ENCODE peak calls at places on chromosomes 12 and 14, in eight cellular contexts. I is astrocyte of the cerebellum; A is Peyer's patch; R is upper lobe of right lung; J is CD4-positive, CD25-positive, alpha-beta regulatory T cell; U is thoracic aorta; P is colonic mucosa; D is thyroid gland. E is an unnamed sample.

GRCh38 chr12:102957339-102958050 is at the start of gene ASCL1:
- DNase-seq in I (no peak), A (no peak), R (no peak), J (peak), U (no peak), P (no peak), D (no peak), E (no peak)

GRCh38 chr12:124177276-124177950 is 117.5 kb upstream of the RFLNA start:
- DNase-seq in I (no peak), A (no peak), R (no peak), J (no peak), U (no peak), P (no peak), D (no peak), E (no peak)

GRCh38 chr14:82180057-82180620 is 646.5 kb upstream of the SEL1L start:
- DNase-seq in I (no peak), A (no peak), R (no peak), J (no peak), U (no peak), P (no peak), D (no peak), E (no peak)

GRCh38 chr14:74018704-74019407 is at the start of the genes BBOF1 and ENTPD5:
- DNase-seq in I (peak), A (peak), R (peak), J (peak), U (peak), P (peak), D (peak), E (peak)

GRCh38 chr12:57242691-57243454 is 8.1 kb downstream of the STAC3 start:
- DNase-seq in I (no peak), A (peak), R (peak), J (peak), U (no peak), P (peak), D (peak), E (peak)

GRCh38 chr12:12720637-12721250 is 3.6 kb downstream of the CDKN1B start:
- DNase-seq in I (no peak), A (no peak), R (no peak), J (peak), U (no peak), P (no peak), D (no peak), E (no peak)

GRCh38 chr12:6890789-6891624 is 13.6 kb upstream of the LRRC23 start:
- DNase-seq in I (peak), A (peak), R (peak), J (peak), U (peak), P (peak), D (peak), E (peak)

GRCh38 chr12:62891805-62892549 is 43.0 kb downstream of the PPM1H start:
- DNase-seq in I (no peak), A (no peak), R (no peak), J (no peak), U (no peak), P (no peak), D (no peak), E (no peak)

DNA sequence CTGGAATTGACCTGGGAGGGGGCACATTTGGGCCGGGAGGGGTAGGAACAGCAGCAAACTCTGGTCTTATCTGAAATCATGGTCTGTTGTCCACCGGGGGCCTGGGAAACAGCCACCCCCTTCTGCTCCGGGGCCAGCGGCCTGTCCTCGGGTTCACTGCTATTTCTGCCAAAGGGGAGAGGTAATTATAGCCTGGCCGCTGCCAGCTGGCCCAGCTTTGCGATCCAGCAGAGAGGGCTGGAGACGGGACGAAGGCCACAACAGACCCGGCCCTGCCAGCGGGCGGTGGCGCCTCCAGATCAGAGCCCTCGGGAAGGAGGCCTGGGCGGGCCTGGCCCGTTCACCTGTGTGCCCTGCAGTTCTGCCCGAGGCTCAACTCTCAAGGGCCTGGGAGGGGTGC is at the start of gene C14orf180:
- DNase-seq in I (no peak), A (peak), R (no peak), J (no peak), U (no peak), P (no peak), D (peak), E (no peak)
- H3K4me3 ChIP-seq in I (no peak), A (no peak), R (no peak), J (no peak), U (peak), P (no peak), D (no peak), E (no peak)

GRCh38 chr12:65740506-65740872 is 83.8 kb upstream of the HMGA2 start:
- DNase-seq in I (no peak), A (no peak), R (no peak), J (no peak), U (no peak), P (no peak), D (no peak), E (no peak)
- H3K4me3 ChIP-seq in I (no peak), A (no peak), R (no peak), J (no peak), U (no peak), P (peak), D (no peak), E (no peak)

DNA sequence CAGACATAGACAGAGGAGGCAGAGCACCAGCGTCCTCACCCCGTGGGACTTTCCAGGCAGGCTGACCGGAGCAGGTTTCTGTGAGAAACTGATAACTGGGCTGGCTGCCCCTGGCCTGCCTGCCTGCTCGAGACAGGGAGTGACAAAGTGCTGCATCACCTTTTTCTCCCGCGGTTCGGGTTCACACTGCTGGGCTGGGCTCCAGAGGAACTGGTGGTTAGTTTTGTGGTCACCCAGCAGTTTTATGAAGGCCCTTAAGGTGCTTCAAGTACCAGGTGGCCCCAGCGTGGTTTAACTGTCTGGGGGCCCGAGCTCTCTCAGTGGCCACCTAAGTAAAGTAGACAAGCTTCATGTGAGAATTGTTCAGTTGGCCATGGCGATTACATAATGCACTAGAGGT is 1073.6 kb downstream of the BCL11B start:
- DNase-seq in I (no peak), A (no peak), R (no peak), J (peak), U (no peak), P (no peak), D (no peak), E (no peak)
- H3K4me3 ChIP-seq in I (no peak), A (no peak), R (no peak), J (peak), U (no peak), P (no peak), D (no peak), E (no peak)

GRCh38 chr12:106582264-106582591 is 576 bp upstream of the RFX4 start:
- DNase-seq in I (no peak), A (no peak), R (no peak), J (no peak), U (no peak), P (no peak), D (no peak), E (no peak)
- H3K4me3 ChIP-seq in I (no peak), A (no peak), R (no peak), J (no peak), U (peak), P (no peak), D (peak), E (no peak)

DNA sequence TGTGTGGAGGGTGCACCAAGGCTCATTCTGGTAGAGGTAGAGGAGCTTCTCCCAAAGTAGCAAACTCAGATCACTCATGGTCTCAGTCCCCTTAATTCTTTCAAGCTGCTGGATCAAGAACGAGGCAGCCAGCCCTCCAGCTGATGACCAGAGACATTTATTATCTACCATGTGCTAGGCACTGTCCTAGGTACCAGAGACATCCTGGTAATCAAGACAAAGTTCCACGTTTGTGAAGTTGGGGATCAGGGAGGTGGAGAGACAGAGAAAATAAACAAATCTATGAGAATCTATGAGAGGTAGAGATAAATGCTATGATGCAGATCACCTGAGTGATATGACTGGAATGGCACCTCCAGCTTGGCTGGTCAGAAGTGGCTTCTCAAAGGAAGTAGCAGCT is 130.2 kb downstream of the CRADD start:
- DNase-seq in I (no peak), A (no peak), R (no peak), J (no peak), U (no peak), P (no peak), D (no peak), E (no peak)
- H3K4me3 ChIP-seq in I (no peak), A (no peak), R (no peak), J (no peak), U (no peak), P (no peak), D (no peak), E (no peak)

DNA sequence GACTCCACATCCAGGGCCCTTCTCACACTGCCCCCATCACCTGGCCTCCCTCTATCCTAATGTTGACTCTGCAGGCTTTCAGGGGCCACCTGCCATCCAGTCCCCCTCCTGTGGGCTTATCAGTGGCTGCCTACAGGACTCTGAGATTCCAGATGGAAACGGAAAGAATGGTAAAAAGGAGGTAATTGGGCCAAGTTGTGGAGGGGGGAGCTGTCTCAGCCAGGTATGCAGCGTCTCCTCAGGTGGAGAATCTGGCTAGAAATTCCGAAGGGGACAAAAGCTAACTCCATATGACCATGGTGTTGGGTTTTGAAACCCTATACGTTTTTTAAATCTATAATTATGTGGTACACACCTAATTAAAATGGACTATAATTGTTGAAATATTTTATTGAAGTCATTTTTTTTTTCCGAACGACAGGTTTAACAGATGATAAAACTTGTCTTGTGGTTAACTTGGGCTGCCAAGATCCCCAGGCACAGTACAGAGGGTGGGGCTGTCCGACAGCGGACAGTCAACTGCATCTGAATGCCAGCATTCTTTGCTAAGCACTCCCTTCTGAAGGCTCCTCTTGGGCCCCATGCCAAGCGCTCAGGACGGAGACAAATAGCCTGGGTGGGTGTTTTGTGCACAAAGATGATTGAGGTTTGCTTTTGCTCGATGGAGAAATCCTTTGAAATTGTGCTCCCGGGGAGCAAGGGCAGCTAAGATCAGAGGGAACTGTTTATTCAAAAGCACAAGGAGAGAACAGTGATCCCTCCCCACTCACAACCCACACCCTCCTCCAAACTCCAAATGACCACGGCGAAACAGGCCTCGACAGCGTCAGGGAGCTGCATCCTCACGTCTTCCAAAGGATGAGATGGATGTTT is 365.6 kb downstream of the BCL11B start:
- DNase-seq in I (peak), A (no peak), R (no peak), J (no peak), U (no peak), P (peak), D (peak), E (no peak)
- H3K4me3 ChIP-seq in I (no peak), A (no peak), R (no peak), J (no peak), U (no peak), P (no peak), D (no peak), E (no peak)

DNA sequence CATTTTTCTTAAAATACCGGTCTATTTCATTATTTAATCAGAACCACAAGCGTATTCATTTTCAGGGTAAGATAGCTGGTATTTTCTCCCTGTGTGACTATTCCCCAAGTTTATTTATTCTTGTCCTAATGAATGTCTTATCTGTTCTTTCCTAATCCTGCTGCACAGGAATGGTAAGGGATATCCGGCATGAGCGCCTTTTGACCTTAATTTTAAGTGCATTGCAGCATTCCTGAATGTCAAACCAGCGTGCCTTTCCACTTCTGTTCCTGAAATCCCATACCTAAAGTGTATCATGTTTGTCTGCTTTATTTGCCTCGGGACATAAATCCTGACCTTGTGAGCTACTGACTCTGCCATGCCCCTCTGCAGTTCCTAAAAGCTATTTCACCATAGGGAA is 1713.2 kb upstream of the FLRT2 start:
- DNase-seq in I (no peak), A (no peak), R (no peak), J (no peak), U (no peak), P (no peak), D (no peak), E (no peak)
- H3K4me3 ChIP-seq in I (no peak), A (no peak), R (no peak), J (no peak), U (no peak), P (no peak), D (no peak), E (no peak)

DNA sequence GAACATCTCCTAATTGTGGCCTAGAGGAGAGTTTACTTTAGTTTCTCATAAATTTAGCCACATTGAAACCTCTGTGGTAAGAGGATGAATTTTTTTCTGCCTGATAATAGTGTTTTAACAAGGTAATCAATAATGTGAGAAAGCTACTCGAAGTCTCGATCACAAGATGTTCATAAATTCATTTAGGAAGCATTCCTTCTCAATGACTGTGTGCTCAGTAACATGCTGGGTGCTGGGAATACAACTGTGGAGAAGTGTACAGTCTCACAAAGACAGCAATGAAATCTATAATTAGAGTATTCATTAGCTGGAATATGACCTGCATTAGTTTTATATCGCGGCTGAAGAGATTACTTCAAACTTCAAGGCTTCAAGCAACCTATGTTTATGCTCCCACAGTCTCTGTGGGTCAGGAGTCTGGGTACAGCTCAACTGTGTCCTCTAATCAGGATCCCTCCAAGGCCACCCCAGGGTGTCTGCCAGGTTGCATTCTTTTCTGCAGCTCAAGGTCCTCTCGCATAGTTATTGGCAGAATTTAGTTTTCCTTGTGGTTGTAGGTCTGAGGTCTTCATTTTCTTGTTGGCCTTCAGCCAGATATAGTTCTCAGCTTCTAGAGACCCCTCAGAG is 167.6 kb downstream of the ANO4 start:
- DNase-seq in I (peak), A (no peak), R (no peak), J (no peak), U (no peak), P (no peak), D (no peak), E (no peak)
- H3K4me3 ChIP-seq in I (no peak), A (no peak), R (no peak), J (no peak), U (no peak), P (no peak), D (no peak), E (no peak)

E was measured in OCI-LY7.